ENCODE peak calls at places on chromosomes 11 and 22, in eight cellular contexts. G is dorsolateral prefrontal cortex; K is mesendoderm; S is progenitor cell of endocrine pancreas; Z is stimulated activated CD8-positive, alpha-beta memory T cell treated with anti-CD3 and anti-CD28 coated beads, Interleukin-7, amount 100 ng/mL, for 1 hour; Q is DMS53; E is PC-3; W is ACHN. R is an unnamed sample.
A peak's percentile ranks its signal among the peaks of the same experiment; 100 is the strongest.

GRCh38 chr11:1333091-1333772 is 23.8 kb upstream of the TOLLIP start:
- DNase-seq in G (no peak), K (no peak), S (no peak), Z (no peak), Q (peak; percentile 59), E (no peak), W (no peak), R (peak; percentile 29)

GRCh38 chr11:130783322-130783721 is 133.0 kb downstream of the SNX19 start:
- DNase-seq in G (no peak), K (no peak), S (no peak), Z (no peak), Q (no peak), E (no peak), W (no peak), R (peak; percentile 20)

GRCh38 chr22:19974233-19974861 is 32.7 kb upstream of the TXNRD2 start:
- DNase-seq in G (no peak), K (peak; percentile 99), S (peak; percentile 35), Z (no peak), Q (peak; percentile 22), E (peak; percentile 22), W (peak; percentile 46), R (peak; percentile 14)

GRCh38 chr22:39592104-39593060 is 21.8 kb downstream of the CACNA1I start:
- DNase-seq in G (no peak), K (peak; percentile 72), S (no peak), Z (no peak), Q (no peak), E (peak; percentile 76), W (peak; percentile 94), R (peak; percentile 95)

GRCh38 chr11:31240340-31240904 is 129.1 kb downstream of the DCDC1 start:
- DNase-seq in G (no peak), K (peak; percentile 72), S (peak; percentile 13), Z (no peak), Q (peak; percentile 65), E (peak; percentile 63), W (peak; percentile 63), R (peak; percentile 53)

GRCh38 chr11:116773203-116774112 is 671 bp upstream of the BUD13 start:
- DNase-seq in G (no peak), K (no peak), S (no peak), Z (no peak), Q (peak; percentile 90), E (no peak), W (peak; percentile 30), R (peak; percentile 11)

GRCh38 chr11:61349189-61349751 is 12.4 kb downstream of the CYB561A3 start:
- DNase-seq in G (no peak), K (no peak), S (no peak), Z (no peak), Q (no peak), E (no peak), W (no peak), R (no peak)

GRCh38 chr11:68903631-68904457 is at the start of the genes IGHMBP2 and MRPL21:
- DNase-seq in G (peak; percentile 90), K (peak; percentile 89), S (peak; percentile 77), Z (peak; percentile 77), Q (peak; percentile 96), E (peak; percentile 94), W (peak; percentile 81), R (peak; percentile 72)

GRCh38 chr22:46256358-46256958 is 6.4 kb upstream of the CDPF1 start:
- DNase-seq in G (no peak), K (no peak), S (no peak), Z (no peak), Q (no peak), E (peak; percentile 63), W (no peak), R (no peak)

GRCh38 chr11:69391192-69392103 is 90.0 kb upstream of the LINC01488 start:
- DNase-seq in G (no peak), K (no peak), S (no peak), Z (no peak), Q (no peak), E (no peak), W (no peak), R (no peak)

GRCh38 chr11:45896392-45897068 is 10.5 kb downstream of the FREY1 start:
- DNase-seq in G (no peak), K (peak; percentile 55), S (peak; percentile 69), Z (no peak), Q (peak; percentile 82), E (no peak), W (no peak), R (no peak)

GRCh38 chr11:22666700-22667439 is 459 bp downstream of the GAS2 start:
- DNase-seq in G (peak; percentile 68), K (peak; percentile 69), S (peak; percentile 62), Z (no peak), Q (peak; percentile 79), E (no peak), W (no peak), R (no peak)

GRCh38 chr22:36817429-36817783 is 571 bp upstream of the PVALB start:
- DNase-seq in G (no peak), K (peak; percentile 22), S (no peak), Z (no peak), Q (no peak), E (no peak), W (no peak), R (no peak)

GRCh38 chr11:554824-555499 is 5.6 kb downstream of the LMNTD2 start:
- DNase-seq in G (no peak), K (peak; percentile 89), S (peak; percentile 70), Z (peak; percentile 63), Q (peak; percentile 95), E (peak; percentile 81), W (peak; percentile 72), R (no peak)